ENCODE peak calls at places on chromosomes 6 and 20, in four cellular contexts. R is prostate gland, M is spleen, K is stomach. O is an unnamed sample.
A peak's percentile ranks its signal among the peaks of the same experiment; 100 is the strongest.

GRCh38 chr6:46888031-46888430 is 33.7 kb downstream of the ADGRF5 start:
- DNase-seq in K (no peak), M (no peak), R (no peak), O (no peak)

GRCh38 chr6:125904871-125905270 is 51.7 kb upstream of the HINT3 start:
- DNase-seq in R (no peak), K (no peak), M (no peak), O (no peak)

GRCh38 chr20:18240997-18241396 is 47.3 kb upstream of the ZNF133 start:
- DNase-seq in K (no peak), R (no peak), M (no peak), O (no peak)

GRCh38 chr6:147311218-147311617 is 107.0 kb downstream of the STXBP5 start:
- DNase-seq in M (no peak), R (no peak), K (no peak), O (no peak)

GRCh38 chr6:56887086-56887485 is 67.8 kb upstream of the BEND6 start:
- DNase-seq in M (no peak), R (no peak), K (no peak), O (no peak)

GRCh38 chr6:116047173-116047933 is 13.3 kb downstream of the FRK start:
- DNase-seq in R (no peak), M (no peak), K (no peak), O (no peak)

GRCh38 chr6:112218563-112218962 is 35.8 kb downstream of the LAMA4 start:
- DNase-seq in M (no peak), K (no peak), R (no peak), O (no peak)

GRCh38 chr6:134873500-134874388 is 76.2 kb downstream of the ALDH8A1 start:
- DNase-seq in M (no peak), K (peak; percentile 56), R (no peak), O (no peak)

GRCh38 chr6:74250161-74250560 is 554.2 kb downstream of the CD109 start:
- DNase-seq in M (no peak), R (no peak), K (no peak), O (no peak)

GRCh38 chr6:15969236-15969778 is 159.6 kb upstream of the MYLIP start:
- DNase-seq in R (no peak), M (no peak), K (no peak), O (peak; percentile 69)

GRCh38 chr6:27668442-27669275 is 195.8 kb upstream of the ZNF184 start:
- DNase-seq in K (no peak), R (no peak), M (no peak), O (no peak)

GRCh38 chr20:35502352-35502751 is 27.1 kb downstream of the C20orf173 start:
- DNase-seq in R (no peak), M (peak; percentile 86), K (no peak), O (no peak)

GRCh38 chr6:139572001-139572400 is 197.6 kb upstream of the CITED2 start:
- DNase-seq in M (no peak), R (no peak), K (no peak), O (no peak)

GRCh38 chr6:91720323-91720722 is 1133.5 kb upstream of the MAP3K7 start:
- DNase-seq in K (no peak), R (no peak), M (no peak), O (no peak)

GRCh38 chr6:48027704-48028435 is 83.1 kb downstream of the PTCHD4 start:
- DNase-seq in M (no peak), K (no peak), R (no peak), O (no peak)

GRCh38 chr20:24833592-24833991 is 115.5 kb upstream of the CST7 start:
- DNase-seq in K (no peak), M (no peak), R (no peak), O (no peak)

GRCh38 chr6:2630891-2631458 is 119.7 kb downstream of the MYLK4 start:
- DNase-seq in M (no peak), R (no peak), K (no peak), O (no peak)

GRCh38 chr6:149318581-149319286 is 1.2 kb downstream of the TAB2 start:
- DNase-seq in K (no peak), M (no peak), R (no peak), O (no peak)

GRCh38 chr6:27205375-27206278 is 41.9 kb upstream of the PRSS16 start:
- DNase-seq in K (no peak), M (no peak), R (no peak), O (no peak)

GRCh38 chr6:151808331-151809241 is 1.1 kb downstream of the ESR1 start:
- DNase-seq in K (no peak), R (no peak), M (no peak), O (no peak)

GRCh38 chr6:166627875-166628849 is 1.1 kb upstream of the RPS6KA2 start:
- DNase-seq in M (peak; percentile 95), R (peak; percentile 48), K (peak; percentile 76), O (peak; percentile 42)

GRCh38 chr20:6142348-6142993 is 19.6 kb upstream of the FERMT1 start:
- DNase-seq in R (peak; percentile 63), M (no peak), K (peak; percentile 46), O (no peak)

GRCh38 chr6:35601331-35602132 is 87.2 kb downstream of the FKBP5 start:
- DNase-seq in M (peak; percentile 75), K (peak; percentile 55), R (peak; percentile 80), O (no peak)

GRCh38 chr6:1015819-1016218 is 296.1 kb upstream of the FOXQ1 start:
- DNase-seq in R (no peak), M (no peak), K (no peak), O (no peak)

GRCh38 chr6:39314273-39314790 is at the start of gene KCNK17:
- DNase-seq in M (no peak), K (no peak), R (no peak), O (no peak)

GRCh38 chr6:135962731-135963130 is 111.2 kb downstream of the PDE7B start:
- DNase-seq in R (no peak), M (no peak), K (no peak), O (peak; percentile 24)

GRCh38 chr6:16333580-16333979 is 95.2 kb downstream of the GMPR start:
- DNase-seq in M (no peak), R (no peak), K (no peak), O (no peak)

GRCh38 chr6:30206799-30207618 is 6.2 kb downstream of the TRIM26 start:
- DNase-seq in R (peak; percentile 47), M (no peak), K (peak; percentile 34), O (no peak)

GRCh38 chr6:148608211-148608951 is 138.4 kb upstream of the UST start:
- DNase-seq in M (no peak), R (no peak), K (no peak), O (no peak)

GRCh38 chr6:193180-193579 is 99.1 kb upstream of the DUSP22 start:
- DNase-seq in M (no peak), K (no peak), R (no peak), O (no peak)

GRCh38 chr20:41204304-41205265 is 67.2 kb downstream of the PLCG1 start:
- DNase-seq in M (no peak), R (no peak), K (no peak), O (no peak)

GRCh38 chr20:51019598-51020592 is 3.0 kb downstream of the KCNG1 start:
- DNase-seq in R (no peak), K (no peak), M (peak; percentile 33), O (no peak)

GRCh38 chr6:150600302-150601017 is 775 bp downstream of the PLEKHG1 start:
- DNase-seq in M (peak; percentile 95), R (peak; percentile 57), K (peak; percentile 73), O (peak; percentile 69)

GRCh38 chr6:79762370-79762769 is 131.2 kb downstream of the SH3BGRL2 start:
- DNase-seq in R (no peak), M (no peak), K (no peak), O (no peak)

GRCh38 chr6:68031054-68031453 is 604.0 kb upstream of the ADGRB3 start:
- DNase-seq in M (no peak), R (no peak), K (no peak), O (no peak)

GRCh38 chr6:112701201-112701600 is 354.1 kb downstream of the RFPL4B start:
- DNase-seq in K (no peak), R (no peak), M (no peak), O (no peak)

GRCh38 chr20:37228656-37229055 is 33.0 kb downstream of the GHRH start:
- DNase-seq in K (no peak), M (no peak), R (no peak), O (no peak)
- H3K4me1 ChIP-seq in K (peaks cover 29% of the 10 kb centered on the region), M (peaks cover 6% of the 10 kb centered on the region), R (no peaks in the 10 kb centered on the region), O (no peaks in the 10 kb centered on the region)

GRCh38 chr6:106085984-106086832 is at the start of gene PRDM1:
- DNase-seq in K (peak; percentile 92), R (peak; percentile 78), M (peak; percentile 98), O (peak; percentile 66)
- TF ChIP-seq POLR2AphosphoS5 in K (peak; percentile 93), R (peak; percentile 74), M (peak; percentile 96), O (peak; percentile 60)

DNA sequence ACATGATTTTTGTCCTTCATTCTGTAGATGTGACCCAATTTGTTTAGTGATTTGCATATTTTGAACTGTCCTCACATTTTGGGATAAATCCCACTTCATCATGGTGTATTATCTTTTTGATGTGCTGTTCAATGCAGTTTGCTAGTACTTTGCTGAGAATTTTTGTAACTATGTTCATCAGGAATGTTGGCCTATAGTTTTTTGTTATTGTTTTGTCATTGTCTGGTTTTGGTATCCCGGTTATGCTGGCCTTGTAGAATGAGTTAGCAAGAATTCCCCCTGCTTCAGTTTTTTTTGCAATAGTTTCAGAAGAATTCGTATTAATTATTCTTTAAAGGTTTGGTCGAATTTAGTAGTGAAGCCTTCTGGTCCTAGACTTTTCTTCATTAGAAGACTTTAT is 11.9 kb downstream of the KIF25 start:
- DNase-seq in K (no peak), M (no peak), R (no peak), O (no peak)
- H3K27ac ChIP-seq in K (no peak overlapping the region), M (no peak overlapping the region), R (no peak overlapping the region), O (no peak overlapping the region)

GRCh38 chr6:138523347-138524210 is 24.3 kb upstream of the NHSL1 start:
- DNase-seq in K (no peak), M (no peak), R (no peak), O (no peak)

GRCh38 chr6:138525355-138525754 is 26.1 kb upstream of the NHSL1 start:
- DNase-seq in M (no peak), R (no peak), K (no peak), O (no peak)

GRCh38 chr6:138522611-138523010 is 23.3 kb upstream of the NHSL1 start:
- DNase-seq in R (no peak), M (no peak), K (no peak), O (no peak)

GRCh38 chr6:138526822-138527235 is 27.5 kb upstream of the NHSL1 start:
- DNase-seq in R (no peak), M (no peak), K (no peak), O (no peak)

GRCh38 chr6:138524526-138524925 is 25.2 kb upstream of the NHSL1 start:
- DNase-seq in R (no peak), M (no peak), K (no peak), O (no peak)
- H3K4me1 ChIP-seq in R (no peaks in the 10 kb centered on the region), M (peaks cover 15% of the 10 kb centered on the region), K (peaks cover 31% of the 10 kb centered on the region), O (no peaks in the 10 kb centered on the region)

GRCh38 chr20:38930242-38930569 is 4.0 kb downstream of the FAM83D start:
- DNase-seq in R (no peak), K (no peak), M (no peak), O (no peak)
- TF ChIP-seq POLR2AphosphoS5 in R (no peak), K (no peak), M (no peak), O (no peak)

O was measured in breast epithelium.